ENCODE peak calls at places on chromosomes 3 and 15, in nine cellular contexts. One of them, this sample, is unnamed.

GRCh38 chr3:121624147-121624852 is 31.1 kb downstream of the FBXO40 start:
- DNase-seq in NCI-H2171: no peak
- DNase-seq in MV-4-11: no peak
- DNase-seq in stimulated activated CD8-positive, alpha-beta memory T cell treated with anti-CD3 and anti-CD28 coated beads, Interleukin-2, amount 100 ng/mL, for 48 hours: no peak
- DNase-seq in fibroblast of mammary gland: no peak
- DNase-seq in anterior cingulate cortex: no peak
- DNase-seq in neuronal stem cell: no peak
- DNase-seq in AG20443: no peak
- DNase-seq in MG63: no peak
- DNase-seq in this sample: no peak

GRCh38 chr3:116093374-116093773 is 351.9 kb downstream of the LSAMP start:
- DNase-seq in NCI-H2171: no peak
- DNase-seq in MV-4-11: no peak
- DNase-seq in stimulated activated CD8-positive, alpha-beta memory T cell treated with anti-CD3 and anti-CD28 coated beads, Interleukin-2, amount 100 ng/mL, for 48 hours: no peak
- DNase-seq in fibroblast of mammary gland: no peak
- DNase-seq in anterior cingulate cortex: no peak
- DNase-seq in neuronal stem cell: no peak
- DNase-seq in AG20443: no peak
- DNase-seq in MG63: no peak
- DNase-seq in this sample: no peak

GRCh38 chr3:184002469-184002868 is 15.2 kb downstream of the ABCC5 start:
- DNase-seq in NCI-H2171: no peak
- DNase-seq in MV-4-11: no peak
- DNase-seq in stimulated activated CD8-positive, alpha-beta memory T cell treated with anti-CD3 and anti-CD28 coated beads, Interleukin-2, amount 100 ng/mL, for 48 hours: no peak
- DNase-seq in fibroblast of mammary gland: no peak
- DNase-seq in anterior cingulate cortex: no peak
- DNase-seq in neuronal stem cell: no peak
- DNase-seq in AG20443: no peak
- DNase-seq in MG63: no peak
- DNase-seq in this sample: no peak

GRCh38 chr15:75836953-75837321 is 6.3 kb upstream of the UBE2Q2 start:
- DNase-seq in NCI-H2171: no peak
- DNase-seq in MV-4-11: peak; percentile 93
- DNase-seq in stimulated activated CD8-positive, alpha-beta memory T cell treated with anti-CD3 and anti-CD28 coated beads, Interleukin-2, amount 100 ng/mL, for 48 hours: peak; percentile 27
- DNase-seq in fibroblast of mammary gland: peak; percentile 88
- DNase-seq in anterior cingulate cortex: no peak
- DNase-seq in neuronal stem cell: no peak
- DNase-seq in AG20443: peak; percentile 88
- DNase-seq in MG63: peak; percentile 78
- DNase-seq in this sample: peak; percentile 89

GRCh38 chr3:87313641-87314040 is 37.3 kb upstream of the POU1F1 start:
- DNase-seq in NCI-H2171: no peak
- DNase-seq in MV-4-11: no peak
- DNase-seq in stimulated activated CD8-positive, alpha-beta memory T cell treated with anti-CD3 and anti-CD28 coated beads, Interleukin-2, amount 100 ng/mL, for 48 hours: no peak
- DNase-seq in fibroblast of mammary gland: no peak
- DNase-seq in anterior cingulate cortex: no peak
- DNase-seq in neuronal stem cell: no peak
- DNase-seq in AG20443: no peak
- DNase-seq in MG63: no peak
- DNase-seq in this sample: no peak

GRCh38 chr15:80744826-80745225 is 34.3 kb upstream of the CEMIP start:
- DNase-seq in NCI-H2171: no peak
- DNase-seq in MV-4-11: no peak
- DNase-seq in stimulated activated CD8-positive, alpha-beta memory T cell treated with anti-CD3 and anti-CD28 coated beads, Interleukin-2, amount 100 ng/mL, for 48 hours: no peak
- DNase-seq in fibroblast of mammary gland: peak; percentile 59
- DNase-seq in anterior cingulate cortex: no peak
- DNase-seq in neuronal stem cell: no peak
- DNase-seq in AG20443: peak; percentile 51
- DNase-seq in MG63: no peak
- DNase-seq in this sample: no peak

GRCh38 chr3:71541313-71541712 is 42.2 kb downstream of the FOXP1 start:
- DNase-seq in NCI-H2171: peak; percentile 15
- DNase-seq in MV-4-11: no peak
- DNase-seq in stimulated activated CD8-positive, alpha-beta memory T cell treated with anti-CD3 and anti-CD28 coated beads, Interleukin-2, amount 100 ng/mL, for 48 hours: no peak
- DNase-seq in fibroblast of mammary gland: no peak
- DNase-seq in anterior cingulate cortex: no peak
- DNase-seq in neuronal stem cell: no peak
- DNase-seq in AG20443: no peak
- DNase-seq in MG63: no peak
- DNase-seq in this sample: no peak

GRCh38 chr3:8848696-8849131 is 79.3 kb upstream of the OXTR start:
- DNase-seq in NCI-H2171: no peak
- DNase-seq in MV-4-11: no peak
- DNase-seq in stimulated activated CD8-positive, alpha-beta memory T cell treated with anti-CD3 and anti-CD28 coated beads, Interleukin-2, amount 100 ng/mL, for 48 hours: no peak
- DNase-seq in fibroblast of mammary gland: peak; percentile 42
- DNase-seq in anterior cingulate cortex: no peak
- DNase-seq in neuronal stem cell: no peak
- DNase-seq in AG20443: peak; percentile 23
- DNase-seq in MG63: no peak
- DNase-seq in this sample: peak; percentile 65

GRCh38 chr15:79432345-79433311 is 492 bp downstream of the MINAR1 start:
- DNase-seq in NCI-H2171: peak; percentile 26
- DNase-seq in MV-4-11: no peak
- DNase-seq in stimulated activated CD8-positive, alpha-beta memory T cell treated with anti-CD3 and anti-CD28 coated beads, Interleukin-2, amount 100 ng/mL, for 48 hours: no peak
- DNase-seq in fibroblast of mammary gland: no peak
- DNase-seq in anterior cingulate cortex: no peak
- DNase-seq in neuronal stem cell: no peak
- DNase-seq in AG20443: no peak
- DNase-seq in MG63: no peak
- DNase-seq in this sample: no peak

GRCh38 chr3:144362126-144362525 is 390.5 kb downstream of the DIPK2A start:
- DNase-seq in NCI-H2171: no peak
- DNase-seq in MV-4-11: no peak
- DNase-seq in stimulated activated CD8-positive, alpha-beta memory T cell treated with anti-CD3 and anti-CD28 coated beads, Interleukin-2, amount 100 ng/mL, for 48 hours: no peak
- DNase-seq in fibroblast of mammary gland: peak; percentile 57
- DNase-seq in anterior cingulate cortex: no peak
- DNase-seq in neuronal stem cell: no peak
- DNase-seq in AG20443: peak; percentile 9
- DNase-seq in MG63: no peak
- DNase-seq in this sample: no peak

GRCh38 chr3:124088801-124089200 is 96.9 kb upstream of the ROPN1 start:
- DNase-seq in NCI-H2171: no peak
- DNase-seq in MV-4-11: no peak
- DNase-seq in stimulated activated CD8-positive, alpha-beta memory T cell treated with anti-CD3 and anti-CD28 coated beads, Interleukin-2, amount 100 ng/mL, for 48 hours: no peak
- DNase-seq in fibroblast of mammary gland: no peak
- DNase-seq in anterior cingulate cortex: no peak
- DNase-seq in neuronal stem cell: no peak
- DNase-seq in AG20443: no peak
- DNase-seq in MG63: no peak
- DNase-seq in this sample: no peak